ENCODE peak calls at places on chromosomes 11 and 22, in eight cellular contexts. W is HL-60, Z is psoas muscle, R is colonic mucosa, G is cardiac muscle cell, N is fibroblast of lung, O is upper lobe of right lung, B is left ventricle myocardium inferior. S is an unnamed sample.
A peak's percentile ranks its signal among the peaks of the same experiment; 100 is the strongest.

GRCh38 chr11:99020324-99021225 is at the start of gene CNTN5:
- DNase-seq in W (no peak), G (peak; percentile 87), N (peak; percentile 42), R (peak; percentile 20), O (peak; percentile 70), Z (peak; percentile 26), B (peak; percentile 20), S (no peak)

GRCh38 chr11:15909937-15910598 is 446.3 kb downstream of the SOX6 start:
- DNase-seq in B (no peak), R (no peak), Z (no peak), O (no peak), N (no peak), G (no peak), W (no peak), S (no peak)

GRCh38 chr22:20000246-20001081 is 16.2 kb downstream of the ARVCF start:
- DNase-seq in B (peak; percentile 61), Z (peak; percentile 9), N (no peak), R (no peak), G (peak; percentile 54), O (no peak), W (no peak), S (no peak)

GRCh38 chr22:19130959-19131684 is at the start of gene TSSK2:
- DNase-seq in G (no peak), Z (no peak), O (no peak), R (no peak), B (no peak), W (no peak), N (no peak), S (no peak)

GRCh38 chr11:102345923-102346322 is 1.1 kb upstream of the BIRC2 start:
- DNase-seq in R (no peak), W (no peak), B (no peak), N (peak; percentile 37), G (no peak), O (no peak), Z (no peak), S (no peak)

GRCh38 chr11:29452131-29452530 is 564.7 kb downstream of the KCNA4 start:
- DNase-seq in N (peak; percentile 1), W (no peak), B (no peak), O (no peak), Z (no peak), G (no peak), R (no peak), S (no peak)

GRCh38 chr22:28855355-28856094 is 27.8 kb upstream of the ZNRF3 start:
- DNase-seq in G (peak; percentile 71), B (no peak), N (peak; percentile 82), O (no peak), R (peak; percentile 76), Z (no peak), W (peak; percentile 51), S (peak; percentile 22)

GRCh38 chr11:129291556-129291955 is 84.1 kb upstream of the BARX2 start:
- DNase-seq in R (no peak), W (no peak), B (no peak), Z (no peak), N (no peak), O (no peak), G (no peak), S (no peak)

GRCh38 chr11:33388793-33389525 is 131.8 kb downstream of the HIPK3 start:
- DNase-seq in R (no peak), W (no peak), G (no peak), N (no peak), B (no peak), O (no peak), Z (no peak), S (no peak)

GRCh38 chr11:9700105-9700801 is 36.4 kb downstream of the SWAP70 start:
- DNase-seq in W (no peak), B (no peak), R (no peak), N (no peak), O (no peak), G (no peak), Z (no peak), S (no peak)

GRCh38 chr11:128913806-128914205 is 22.6 kb downstream of the KCNJ5 start:
- DNase-seq in W (no peak), R (no peak), Z (no peak), O (peak; percentile 42), N (no peak), B (no peak), G (no peak), S (no peak)

GRCh38 chr11:656866-657265 is 19.8 kb downstream of the DRD4 start:
- DNase-seq in R (no peak), Z (no peak), N (no peak), B (no peak), O (no peak), W (no peak), G (no peak), S (no peak)

GRCh38 chr22:19597399-19597735 is 73.2 kb upstream of the CLDN5 start:
- DNase-seq in R (no peak), G (no peak), N (no peak), B (no peak), Z (no peak), O (no peak), W (no peak), S (no peak)

GRCh38 chr11:43681543-43681942 is 1.0 kb downstream of the HSD17B12 start:
- DNase-seq in O (no peak), G (peak; percentile 13), R (no peak), N (peak; percentile 52), W (no peak), Z (no peak), B (no peak), S (no peak)

GRCh38 chr22:45927059-45927458 is 49.9 kb downstream of the WNT7B start:
- DNase-seq in W (no peak), O (no peak), Z (no peak), G (no peak), R (no peak), B (no peak), N (no peak), S (no peak)

GRCh38 chr11:103257360-103257759 is 148.1 kb downstream of the DYNC2H1 start:
- DNase-seq in O (no peak), N (peak; percentile 19), R (no peak), Z (no peak), G (peak; percentile 6), B (no peak), W (no peak), S (no peak)

GRCh38 chr11:60912851-60913550 is 957 bp upstream of the TMEM109 start:
- DNase-seq in R (no peak), W (no peak), G (no peak), O (no peak), B (no peak), Z (no peak), N (no peak), S (no peak)

GRCh38 chr22:25357056-25357455 is 137.6 kb downstream of the CRYBB2 start:
- DNase-seq in B (no peak), Z (no peak), W (no peak), O (peak; percentile 42), G (no peak), N (no peak), R (no peak), S (no peak)

GRCh38 chr11:44728491-44728910 is 1.7 kb downstream of the TSPAN18 start:
- DNase-seq in Z (no peak), N (no peak), G (no peak), W (no peak), B (no peak), R (no peak), O (no peak), S (no peak)

GRCh38 chr11:62832346-62833234 is at the start of gene TEX54:
- DNase-seq in G (no peak), O (peak; percentile 70), Z (peak; percentile 45), N (no peak), R (peak; percentile 42), B (no peak), W (no peak), S (no peak)

GRCh38 chr11:112652786-112653390 is 308.3 kb upstream of the NCAM1 start:
- DNase-seq in G (no peak), R (no peak), W (no peak), B (no peak), N (peak; percentile 21), O (no peak), Z (no peak), S (no peak)

GRCh38 chr11:47376543-47377371 is 1.6 kb downstream of the SPI1 start:
- DNase-seq in W (no peak), O (peak; percentile 87), B (peak; percentile 53), G (no peak), Z (peak; percentile 62), N (no peak), R (no peak), S (no peak)
- TF ChIP-seq CTCF in W (no peak), O (no peak), B (no peak), G (no peak), Z (no peak), N (no peak), R (no peak), S (peak; percentile 3)

GRCh38 chr11:2742201-2742600 is 42.4 kb upstream of the KCNQ1OT1 start:
- DNase-seq in B (peak; percentile 4), Z (no peak), N (no peak), W (no peak), O (peak; percentile 54), R (no peak), G (no peak), S (no peak)
- H3K4me3 ChIP-seq in B (no peak overlapping the region), Z (no peak overlapping the region), N (no peak overlapping the region), W (no peak overlapping the region), O (no peak overlapping the region), R (no peak overlapping the region), G (no peak overlapping the region), S (no peak overlapping the region)

GRCh38 chr11:134026655-134027343 is 42.1 kb upstream of the JAM3 start:
- DNase-seq in N (no peak), O (no peak), B (no peak), W (no peak), R (no peak), Z (no peak), G (peak; percentile 60), S (no peak)

GRCh38 chr11:134025086-134025437 is 43.8 kb upstream of the JAM3 start:
- DNase-seq in W (no peak), R (no peak), O (no peak), B (peak; percentile 84), N (no peak), G (no peak), Z (no peak), S (no peak)

GRCh38 chr11:134028368-134028920 is 40.4 kb upstream of the JAM3 start:
- DNase-seq in O (no peak), G (no peak), N (no peak), R (no peak), Z (no peak), W (no peak), B (no peak), S (no peak)

GRCh38 chr11:134024420-134025085 is 44.3 kb upstream of the JAM3 start:
- DNase-seq in B (no peak), N (no peak), W (no peak), O (no peak), G (no peak), Z (no peak), R (no peak), S (no peak)

DNA sequence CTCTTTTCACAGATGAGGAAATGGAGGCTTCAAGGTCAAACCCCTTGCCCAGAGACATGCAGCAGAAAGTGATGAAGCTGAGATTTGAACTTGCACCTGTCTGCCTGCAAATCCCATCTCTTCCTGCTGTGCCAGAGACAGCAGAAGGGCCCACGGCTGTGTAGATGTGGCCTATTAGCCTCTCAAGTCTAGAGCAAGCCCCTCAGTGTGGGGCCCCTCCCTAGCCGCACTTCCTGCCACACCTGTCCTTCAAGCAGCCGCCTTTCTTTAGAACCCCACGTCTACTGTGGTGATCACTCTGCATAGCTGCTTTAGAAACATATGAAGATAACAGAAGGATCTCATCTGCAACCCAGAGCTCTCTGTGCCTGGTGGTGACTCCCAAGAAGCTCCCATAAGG is 41.2 kb upstream of the JAM3 start:
- DNase-seq in W (no peak), Z (no peak), G (no peak), B (no peak), R (no peak), N (no peak), O (no peak), S (no peak)
- H3K27me3 ChIP-seq in W (no peaks in the 10 kb centered on the region), Z (no peaks in the 10 kb centered on the region), G (peaks cover 21% of the 10 kb centered on the region), B (no peaks in the 10 kb centered on the region), R (no peaks in the 10 kb centered on the region), N (peaks cover 12% of the 10 kb centered on the region), O (peaks cover 14% of the 10 kb centered on the region), S (peaks cover 12% of the 10 kb centered on the region)

GRCh38 chr11:110110854-110111253 is 17.7 kb downstream of the ZC3H12C start:
- DNase-seq in Z (no peak), R (no peak), N (no peak), W (no peak), B (no peak), O (no peak), G (no peak), S (no peak)
- TF ChIP-seq CTCF in Z (no peak), R (no peak), N (no peak), W (no peak), B (no peak), O (no peak), G (no peak), S (no peak)

S was measured in BJ.